ENCODE peak calls at places on chromosomes 12 and 14, in four cellular contexts. E, A, G and F are unnamed samples.

GRCh38 chr12:117587646-117588287 is 226.3 kb upstream of the NOS1 start:
- DNase-seq in A (no peak), G (no peak), E (peak; percentile 15), F (peak; percentile 15)

GRCh38 chr12:78120866-78121590 is 290.3 kb downstream of the NAV3 start:
- DNase-seq in A (no peak), G (no peak), E (peak; percentile 33), F (no peak)

GRCh38 chr12:109757671-109758265 is 44.1 kb downstream of the FAM222A start:
- DNase-seq in E (no peak), A (no peak), G (no peak), F (peak; percentile 2)

GRCh38 chr12:2194060-2194459 is 141.3 kb downstream of the CACNA1C start:
- DNase-seq in G (no peak), A (no peak), E (no peak), F (no peak)

GRCh38 chr14:81337073-81337472 is 63.1 kb downstream of the STON2 start:
- DNase-seq in A (no peak), E (no peak), G (no peak), F (no peak)

GRCh38 chr14:80358112-80358511 is 146.8 kb upstream of the DIO2 start:
- DNase-seq in A (no peak), E (no peak), G (no peak), F (no peak)

GRCh38 chr12:51953011-51953568 is 1.6 kb downstream of the ACVR1B start:
- DNase-seq in G (no peak), E (no peak), A (no peak), F (no peak)

GRCh38 chr12:7441216-7441615 is 2.7 kb downstream of the CD163L1 start:
- DNase-seq in A (no peak), G (no peak), E (no peak), F (no peak)

GRCh38 chr12:63151061-63151897 is at the start of gene AVPR1A:
- DNase-seq in G (no peak), A (no peak), E (no peak), F (no peak)

GRCh38 chr12:4380332-4380731 is 820 bp upstream of the FGF23 start:
- DNase-seq in A (no peak), E (no peak), G (peak; percentile 62), F (no peak)

GRCh38 chr12:116615141-116615861 is 56.1 kb downstream of the MAP1LC3B2 start:
- DNase-seq in E (no peak), G (no peak), A (no peak), F (no peak)

GRCh38 chr12:79644274-79645234 is 46.2 kb downstream of the PAWR start:
- DNase-seq in G (no peak), A (no peak), E (no peak), F (no peak)

GRCh38 chr12:85872497-85873091 is 1.5 kb upstream of the NTS start:
- DNase-seq in G (no peak), A (peak; percentile 51), E (peak; percentile 50), F (no peak)

GRCh38 chr14:94850332-94851211 is 80.7 kb upstream of the GSC start:
- DNase-seq in G (no peak), A (no peak), E (no peak), F (no peak)

GRCh38 chr14:34911209-34912150 is 36.3 kb upstream of the BAZ1A start:
- DNase-seq in E (no peak), A (peak; percentile 55), G (no peak), F (no peak)

GRCh38 chr12:76220980-76221379 is 127.2 kb downstream of the BBS10 start:
- DNase-seq in E (no peak), A (no peak), G (no peak), F (no peak)

GRCh38 chr12:66323017-66323416 is 20.7 kb downstream of the HELB start:
- DNase-seq in E (no peak), A (no peak), G (no peak), F (no peak)
- TF ChIP-seq CTCF in E (no peak), A (no peak), G (no peak), F (no peak)

GRCh38 chr12:41795910-41796309 is 348.8 kb downstream of the GXYLT1 start:
- DNase-seq in E (peak; percentile 4), G (no peak), A (no peak), F (no peak)
- TF ChIP-seq CTCF in E (peak; percentile 39), G (no peak), A (no peak), F (no peak)

DNA sequence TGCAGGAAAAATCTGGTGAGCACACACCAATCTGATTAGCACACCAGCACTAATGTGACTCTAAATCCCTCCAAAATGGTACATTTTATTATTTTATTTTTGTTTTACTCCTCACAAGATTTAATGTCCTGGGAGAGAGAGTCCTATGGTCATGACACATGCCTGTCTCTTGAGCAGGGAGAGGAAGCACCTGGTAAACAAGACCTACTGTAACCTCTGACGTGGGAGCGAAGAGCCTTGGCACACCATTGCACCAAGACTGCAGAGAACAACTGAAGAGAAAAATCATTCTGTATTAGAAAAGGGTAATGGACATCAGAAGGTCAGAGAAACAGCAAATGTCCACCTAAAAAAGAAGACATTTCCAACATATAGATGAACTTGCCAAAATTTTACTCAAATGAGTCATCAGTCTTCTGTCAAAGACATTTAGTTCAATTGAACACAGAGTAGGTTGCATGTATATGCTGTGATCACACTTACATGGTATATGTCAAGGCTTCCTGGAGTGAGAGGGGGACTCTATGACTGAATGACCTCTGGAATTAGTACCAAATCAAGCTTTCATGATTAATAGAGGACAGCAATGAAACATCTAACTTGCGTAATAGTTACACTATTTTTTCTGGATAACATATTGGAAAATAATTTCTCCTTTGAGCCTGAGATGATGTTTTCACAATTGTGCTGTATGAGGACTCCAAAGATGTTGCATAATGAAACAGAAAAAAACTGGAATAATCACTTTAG is 186.9 kb upstream of the FLRT2 start:
- DNase-seq in A (peak; percentile 10), G (no peak), E (no peak), F (no peak)
- TF ChIP-seq CTCF in A (no peak), G (no peak), E (no peak), F (no peak)

GRCh38 chr14:104926619-104927431 is 2.1 kb downstream of the PLD4 start:
- DNase-seq in G (no peak), A (no peak), E (no peak), F (peak; percentile 60)

GRCh38 chr14:104925214-104925899 is 678 bp downstream of the PLD4 start:
- DNase-seq in G (no peak), A (no peak), E (no peak), F (peak; percentile 34)

GRCh38 chr14:104927432-104927816 is 2.7 kb downstream of the PLD4 start:
- DNase-seq in E (no peak), G (no peak), A (no peak), F (peak; percentile 16)

GRCh38 chr14:104924421-104925213 is at the start of gene PLD4:
- DNase-seq in A (no peak), E (no peak), G (no peak), F (peak; percentile 53)

DNA sequence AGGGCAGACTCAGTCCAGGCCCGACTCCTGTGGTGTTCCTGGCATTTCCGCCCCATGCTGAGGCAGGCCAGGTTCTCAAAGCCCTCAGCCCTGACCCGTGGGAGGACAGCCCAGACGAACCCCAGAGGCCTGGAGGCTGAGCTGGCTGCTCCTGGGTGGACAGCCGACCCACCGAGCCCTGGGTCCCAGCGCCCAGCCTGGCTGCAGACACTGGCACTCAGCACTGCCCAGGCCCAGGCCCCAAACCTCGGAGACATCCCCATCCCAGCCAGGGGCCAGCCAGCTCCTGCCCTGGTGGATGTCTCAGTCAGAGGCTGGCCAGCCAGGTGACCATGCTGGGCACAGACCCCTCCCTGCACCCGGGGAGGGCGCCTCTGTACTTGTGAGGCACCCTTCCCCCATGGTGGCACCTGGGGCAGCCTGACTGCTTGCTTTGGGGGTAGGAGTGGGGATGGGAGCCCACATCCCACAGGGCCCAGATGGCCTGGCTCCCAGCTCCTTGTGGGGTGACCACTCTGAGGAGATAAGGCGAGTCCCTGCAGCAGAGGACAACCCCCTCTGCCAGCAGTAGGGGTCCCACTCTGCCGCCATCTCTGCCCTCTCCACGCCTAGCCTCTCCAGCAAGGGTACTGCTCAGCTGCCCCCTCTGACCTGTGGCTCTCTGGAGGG is 1.4 kb downstream of the PLD4 start:
- DNase-seq in G (no peak), A (no peak), E (no peak), F (peak; percentile 47)
- TF ChIP-seq CTCF in G (no peak), A (no peak), E (no peak), F (no peak)

DNA sequence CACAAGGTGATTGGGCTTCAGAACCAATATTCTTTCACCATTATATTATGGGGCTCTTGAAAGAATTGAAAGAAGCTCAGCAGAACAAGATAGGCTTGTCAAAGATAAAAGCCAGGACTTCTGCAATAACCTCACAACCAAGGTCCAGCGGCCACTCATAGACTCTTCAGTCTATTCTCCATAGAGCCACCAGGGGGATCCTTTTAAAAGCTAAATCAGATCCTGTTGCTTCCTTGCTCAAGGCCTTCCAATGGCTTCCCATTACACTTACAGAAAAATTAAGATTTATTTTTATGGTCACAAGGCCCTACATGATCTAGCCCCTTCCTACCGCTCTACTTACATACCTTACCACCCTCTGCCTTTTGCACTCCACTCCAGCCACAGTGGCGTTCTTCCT is 169.6 kb downstream of the C12orf42 start:
- DNase-seq in E (peak; percentile 18), A (no peak), G (no peak), F (no peak)
- TF ChIP-seq CTCF in E (peak; percentile 53), A (peak; percentile 23), G (no peak), F (no peak)

GRCh38 chr12:60106207-60106606 is 510.4 kb downstream of the SLC16A7 start:
- DNase-seq in E (no peak), A (peak; percentile 48), G (no peak), F (no peak)
- TF ChIP-seq CTCF in E (peak; percentile 19), A (peak; percentile 73), G (no peak), F (no peak)

GRCh38 chr14:39454906-39455539 is 22.8 kb upstream of the FBXO33 start:
- DNase-seq in G (no peak), E (no peak), A (no peak), F (no peak)
- TF ChIP-seq CTCF in G (no peak), E (no peak), A (no peak), F (no peak)

GRCh38 chr14:64060648-64061096 is 207.9 kb downstream of the SYNE2 start:
- DNase-seq in G (no peak), E (peak; percentile 29), A (no peak), F (no peak)
- TF ChIP-seq CTCF in G (no peak), E (peak; percentile 73), A (peak; percentile 81), F (no peak)

GRCh38 chr14:73723411-73723798 is 9.2 kb upstream of the PNMA1 start:
- DNase-seq in E (no peak), A (peak; percentile 48), G (no peak), F (no peak)

GRCh38 chr14:73724696-73725095 is 10.5 kb upstream of the PNMA1 start:
- DNase-seq in G (peak; percentile 66), A (no peak), E (no peak), F (no peak)

GRCh38 chr14:73725116-73726024 is 11.2 kb upstream of the PNMA1 start:
- DNase-seq in E (no peak), G (peak; percentile 90), A (no peak), F (no peak)

GRCh38 chr14:73722581-73722980 is 8.4 kb upstream of the PNMA1 start:
- DNase-seq in A (no peak), G (peak; percentile 53), E (no peak), F (no peak)

GRCh38 chr14:73723799-73724621 is 9.8 kb upstream of the PNMA1 start:
- DNase-seq in A (peak; percentile 97), E (no peak), G (peak; percentile 93), F (no peak)
- TF ChIP-seq CTCF in A (peak; percentile 67), E (no peak), G (peak; percentile 7), F (no peak)